ENCODE peak calls at places on chromosomes 11 and 22, in seven cellular contexts. E, J, U, G, Y, N and F are unnamed samples.

GRCh38 chr11:65503606-65503922 is 4.7 kb downstream of the MALAT1 start:
- DNase-seq in E (no peak), U (no peak), Y (no peak), N (no peak), G (no peak), J (no peak), F (no peak)

GRCh38 chr11:112457532-112457931 is 196.9 kb upstream of the PLET1 start:
- DNase-seq in G (no peak), Y (no peak), N (no peak), U (no peak), J (no peak), E (no peak), F (no peak)

GRCh38 chr11:73553266-73553665 is 44.6 kb downstream of the FAM168A start:
- DNase-seq in G (no peak), N (no peak), Y (no peak), U (no peak), J (no peak), E (no peak), F (no peak)

GRCh38 chr11:96187779-96188624 is 155.0 kb downstream of the MAML2 start:
- DNase-seq in J (no peak), Y (no peak), G (no peak), U (no peak), E (peak), N (peak), F (no peak)

GRCh38 chr22:45651931-45652528 is 19.6 kb upstream of the ATXN10 start:
- DNase-seq in G (no peak), Y (no peak), U (no peak), J (no peak), E (peak), N (no peak), F (no peak)

GRCh38 chr11:72741849-72742521 is 10.2 kb downstream of the ARAP1 start:
- DNase-seq in G (no peak), E (no peak), U (no peak), N (no peak), Y (no peak), J (no peak), F (no peak)

GRCh38 chr11:1083621-1084551 is 9.2 kb downstream of the MUC2 start:
- DNase-seq in G (no peak), U (no peak), Y (no peak), E (peak), N (peak), J (no peak), F (no peak)

GRCh38 chr11:16186680-16187079 is 169.7 kb downstream of the SOX6 start:
- DNase-seq in N (no peak), J (no peak), Y (no peak), U (no peak), G (no peak), E (no peak), F (no peak)

GRCh38 chr22:37254867-37255233 is 10.8 kb upstream of the RAC2 start:
- DNase-seq in Y (no peak), G (no peak), J (no peak), U (no peak), N (peak), E (no peak), F (no peak)

GRCh38 chr22:35899736-35900135 is 128.9 kb downstream of the RBFOX2 start:
- DNase-seq in U (no peak), E (no peak), Y (no peak), J (no peak), G (no peak), N (no peak), F (no peak)

GRCh38 chr22:35904752-35905151 is 123.9 kb downstream of the RBFOX2 start:
- DNase-seq in Y (no peak), U (no peak), J (no peak), G (no peak), E (no peak), N (no peak), F (no peak)

GRCh38 chr22:35903571-35904331 is 124.9 kb downstream of the RBFOX2 start:
- DNase-seq in G (no peak), E (no peak), Y (no peak), N (no peak), J (no peak), U (no peak), F (no peak)

GRCh38 chr22:35904332-35904692 is 124.3 kb downstream of the RBFOX2 start:
- DNase-seq in U (no peak), N (no peak), E (no peak), G (no peak), Y (no peak), J (no peak), F (no peak)

GRCh38 chr22:35900483-35901168 is 128.0 kb downstream of the RBFOX2 start:
- DNase-seq in J (no peak), G (no peak), N (peak), U (no peak), E (no peak), Y (no peak), F (peak)
- H3K4me3 ChIP-seq in J (no peak), G (no peak), N (no peak), U (no peak), E (no peak), Y (no peak), F (peak)

DNA sequence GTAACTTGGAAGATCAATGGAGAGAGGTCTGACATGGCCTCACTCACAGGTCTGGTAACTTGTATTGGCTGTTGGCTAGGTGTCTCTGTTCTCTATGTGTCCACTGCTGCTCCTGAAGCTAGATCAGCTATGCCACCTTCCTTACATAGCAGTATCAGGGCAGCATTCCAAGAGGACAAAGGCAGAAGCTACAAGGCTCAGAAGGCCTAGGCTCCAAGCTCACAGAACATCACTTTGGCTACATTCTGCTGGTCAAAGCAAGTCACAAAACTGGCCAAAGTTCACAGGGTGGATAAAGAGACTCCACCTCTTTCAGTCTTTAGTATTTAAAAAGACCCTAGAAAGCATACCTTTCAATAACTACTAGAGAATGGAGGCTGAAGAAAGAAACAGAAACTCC is 4.1 kb downstream of the SLC5A12 start:
- DNase-seq in Y (no peak), U (no peak), E (no peak), G (no peak), N (no peak), J (no peak), F (no peak)
- H3K4me3 ChIP-seq in Y (no peak), U (no peak), E (no peak), G (no peak), N (no peak), J (no peak), F (no peak)

GRCh38 chr11:10805741-10806140 is 3.0 kb downstream of the EIF4G2 start:
- DNase-seq in N (no peak), Y (no peak), E (no peak), J (no peak), G (no peak), U (no peak), F (no peak)
- H3K4me3 ChIP-seq in N (peak), Y (no peak), E (no peak), J (peak), G (no peak), U (peak), F (no peak)

DNA sequence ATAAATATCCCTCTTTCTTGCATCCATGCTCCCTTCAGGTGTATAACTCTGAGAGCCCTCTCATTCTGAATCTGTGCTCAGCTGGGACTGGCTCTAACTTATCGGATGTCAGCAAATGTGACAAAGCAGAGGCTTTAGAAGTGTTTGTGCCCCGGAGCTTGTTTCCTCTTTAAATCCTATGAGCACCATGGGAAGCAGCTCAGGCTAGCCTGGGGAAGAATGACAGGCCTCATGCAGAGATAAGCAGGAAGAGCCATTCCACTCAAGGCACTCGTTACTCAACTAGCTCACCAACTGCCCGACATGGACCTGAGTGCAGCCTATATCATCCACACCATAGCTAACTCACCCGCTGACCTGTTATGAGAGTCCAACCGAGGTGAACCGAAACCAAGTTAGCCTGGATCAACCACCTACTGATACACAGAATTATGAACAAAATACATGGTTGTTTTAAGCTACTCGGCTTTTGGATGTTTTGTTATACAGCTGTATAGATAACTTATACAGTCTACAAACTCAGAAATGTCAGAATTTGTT is 990.7 kb downstream of the NTM start:
- DNase-seq in E (no peak), J (no peak), Y (no peak), U (no peak), N (no peak), G (no peak), F (no peak)
- H3K4me3 ChIP-seq in E (no peak), J (no peak), Y (no peak), U (no peak), N (no peak), G (no peak), F (no peak)

GRCh38 chr22:38461414-38462081 is 6.3 kb upstream of the KDELR3 start:
- DNase-seq in N (peak), G (peak), Y (peak), U (peak), E (peak), J (no peak), F (peak)
- H3K4me3 ChIP-seq in N (no peak), G (no peak), Y (no peak), U (peak), E (no peak), J (peak), F (peak)